ENCODE peak calls at places on chromosomes 16 and 17, in five cellular contexts. One of them, this sample, is unnamed. For H3K27me3, the result is how much of the 10 kb centered on the place peaks cover.

GRCh38 chr17:52096056-52096455 is 62.5 kb downstream of the CA10 start:
- DNase-seq in heart left ventricle: no peak
- DNase-seq in tibial nerve: no peak
- DNase-seq in sigmoid colon: no peak
- DNase-seq in transverse colon: no peak
- DNase-seq in this sample: no peak

GRCh38 chr17:8192070-8192815 is 2.3 kb upstream of the BORCS6 start:
- DNase-seq in heart left ventricle: peak
- DNase-seq in tibial nerve: peak
- DNase-seq in sigmoid colon: peak
- DNase-seq in transverse colon: peak
- DNase-seq in this sample: peak

GRCh38 chr17:76276461-76277299 is 11.5 kb downstream of the UBALD2 start:
- DNase-seq in heart left ventricle: no peak
- DNase-seq in tibial nerve: no peak
- DNase-seq in sigmoid colon: no peak
- DNase-seq in transverse colon: no peak
- DNase-seq in this sample: no peak

GRCh38 chr17:72901098-72901497 is 191.4 kb downstream of the SLC39A11 start:
- DNase-seq in heart left ventricle: no peak
- DNase-seq in tibial nerve: no peak
- DNase-seq in sigmoid colon: no peak
- DNase-seq in transverse colon: no peak
- DNase-seq in this sample: no peak

GRCh38 chr16:51753382-51753781 is 602.3 kb upstream of the SALL1 start:
- DNase-seq in heart left ventricle: no peak
- DNase-seq in tibial nerve: no peak
- DNase-seq in sigmoid colon: no peak
- DNase-seq in transverse colon: no peak
- DNase-seq in this sample: no peak

GRCh38 chr17:56786989-56787482 is 46.7 kb downstream of the C17orf67 start:
- DNase-seq in heart left ventricle: no peak
- DNase-seq in tibial nerve: no peak
- DNase-seq in sigmoid colon: no peak
- DNase-seq in transverse colon: peak
- DNase-seq in this sample: no peak

GRCh38 chr17:62827722-62828498 is 19.8 kb upstream of the MARCHF10 start:
- DNase-seq in heart left ventricle: no peak
- DNase-seq in tibial nerve: no peak
- DNase-seq in sigmoid colon: no peak
- DNase-seq in transverse colon: no peak
- DNase-seq in this sample: peak

GRCh38 chr17:48503747-48504146 is 27.1 kb downstream of the HOXB1 start:
- DNase-seq in heart left ventricle: no peak
- DNase-seq in tibial nerve: no peak
- DNase-seq in sigmoid colon: no peak
- DNase-seq in transverse colon: no peak
- DNase-seq in this sample: no peak

GRCh38 chr17:17028059-17028877 is 14.0 kb upstream of the MPRIP start:
- DNase-seq in heart left ventricle: peak
- DNase-seq in tibial nerve: peak
- DNase-seq in sigmoid colon: peak
- DNase-seq in transverse colon: peak
- DNase-seq in this sample: peak

GRCh38 chr16:4025428-4025827 is 90.8 kb downstream of the ADCY9 start:
- DNase-seq in heart left ventricle: no peak
- DNase-seq in tibial nerve: no peak
- DNase-seq in sigmoid colon: no peak
- DNase-seq in transverse colon: no peak
- DNase-seq in this sample: no peak

GRCh38 chr16:53785044-53785443 is 81.1 kb downstream of the FTO start:
- DNase-seq in heart left ventricle: no peak
- DNase-seq in tibial nerve: no peak
- DNase-seq in sigmoid colon: no peak
- DNase-seq in transverse colon: no peak
- DNase-seq in this sample: no peak

GRCh38 chr17:20028436-20028835 is 19.3 kb downstream of the SPECC1 start:
- DNase-seq in heart left ventricle: no peak
- DNase-seq in tibial nerve: no peak
- DNase-seq in sigmoid colon: no peak
- DNase-seq in transverse colon: no peak
- DNase-seq in this sample: no peak

GRCh38 chr17:37643829-37644228 is 583 bp upstream of the DDX52 start:
- DNase-seq in heart left ventricle: no peak
- DNase-seq in tibial nerve: no peak
- DNase-seq in sigmoid colon: no peak
- DNase-seq in transverse colon: no peak
- DNase-seq in this sample: no peak

GRCh38 chr17:78364436-78365281 is 4.8 kb upstream of the SOCS3 start:
- DNase-seq in heart left ventricle: no peak
- DNase-seq in tibial nerve: no peak
- DNase-seq in sigmoid colon: no peak
- DNase-seq in transverse colon: no peak
- DNase-seq in this sample: no peak

GRCh38 chr16:72125635-72126428 is 32.2 kb downstream of the DHX38 start:
- DNase-seq in heart left ventricle: no peak
- DNase-seq in tibial nerve: no peak
- DNase-seq in sigmoid colon: no peak
- DNase-seq in transverse colon: peak
- DNase-seq in this sample: no peak

GRCh38 chr16:50834701-50835100 is 92.8 kb downstream of the CYLD start:
- DNase-seq in heart left ventricle: no peak
- DNase-seq in tibial nerve: no peak
- DNase-seq in sigmoid colon: no peak
- DNase-seq in transverse colon: no peak
- DNase-seq in this sample: no peak

GRCh38 chr16:50245417-50246298 is 20.7 kb upstream of the ADCY7 start:
- DNase-seq in heart left ventricle: peak
- DNase-seq in tibial nerve: no peak
- DNase-seq in sigmoid colon: no peak
- DNase-seq in transverse colon: peak
- DNase-seq in this sample: peak

GRCh38 chr16:1345087-1345486 is 6.6 kb downstream of the TSR3 start:
- DNase-seq in heart left ventricle: no peak
- DNase-seq in tibial nerve: no peak
- DNase-seq in sigmoid colon: no peak
- DNase-seq in transverse colon: no peak
- DNase-seq in this sample: no peak

GRCh38 chr17:72706396-72706981 is 386.0 kb downstream of the SLC39A11 start:
- DNase-seq in heart left ventricle: no peak
- DNase-seq in tibial nerve: no peak
- DNase-seq in sigmoid colon: no peak
- DNase-seq in transverse colon: no peak
- DNase-seq in this sample: no peak

GRCh38 chr17:6455321-6455705 is 11.1 kb downstream of the PIMREG start:
- DNase-seq in heart left ventricle: no peak
- DNase-seq in tibial nerve: no peak
- DNase-seq in sigmoid colon: no peak
- DNase-seq in transverse colon: peak
- DNase-seq in this sample: no peak

GRCh38 chr16:38941-39892 is 14.2 kb downstream of the POLR3K start:
- DNase-seq in heart left ventricle: no peak
- DNase-seq in tibial nerve: no peak
- DNase-seq in sigmoid colon: no peak
- DNase-seq in transverse colon: peak
- DNase-seq in this sample: no peak

DNA sequence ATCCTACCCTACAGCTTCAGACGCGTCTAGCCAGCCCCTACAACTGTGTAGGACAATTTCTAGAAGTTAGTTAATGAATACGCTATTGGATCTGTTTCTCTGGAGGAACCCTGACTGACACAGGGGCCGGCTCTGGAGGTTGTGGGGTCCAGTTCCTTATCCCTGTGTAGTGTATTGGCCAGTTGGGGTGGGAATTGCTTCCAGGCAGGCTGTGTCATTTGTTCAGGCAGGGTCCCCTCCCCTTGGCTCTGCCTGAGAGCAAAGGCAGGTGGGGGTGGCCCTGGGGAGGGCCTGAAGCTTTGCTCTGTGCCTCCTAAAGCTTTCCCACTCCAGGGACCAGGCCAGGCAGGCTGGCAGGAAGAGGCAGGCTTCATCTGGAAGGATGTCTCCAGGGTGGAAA is 11.7 kb upstream of the CETP start:
- DNase-seq in heart left ventricle: no peak
- DNase-seq in tibial nerve: no peak
- DNase-seq in sigmoid colon: no peak
- DNase-seq in transverse colon: no peak
- DNase-seq in this sample: no peak
- TF ChIP-seq CTCF in heart left ventricle: no peak
- TF ChIP-seq CTCF in tibial nerve: no peak
- TF ChIP-seq CTCF in sigmoid colon: no peak
- TF ChIP-seq CTCF in transverse colon: no peak
- TF ChIP-seq CTCF in this sample: no peak

GRCh38 chr16:56635441-56635967 is 3.0 kb upstream of the MT1A start:
- DNase-seq in heart left ventricle: no peak
- DNase-seq in tibial nerve: no peak
- DNase-seq in sigmoid colon: no peak
- DNase-seq in transverse colon: no peak
- DNase-seq in this sample: no peak
- H3K27me3 ChIP-seq in heart left ventricle: under half
- H3K27me3 ChIP-seq in tibial nerve: under half
- H3K27me3 ChIP-seq in sigmoid colon: under half
- H3K27me3 ChIP-seq in transverse colon: half or more
- H3K27me3 ChIP-seq in this sample: half or more

GRCh38 chr17:43363926-43364285 is 34.9 kb upstream of the ARL4D start:
- DNase-seq in heart left ventricle: no peak
- DNase-seq in tibial nerve: no peak
- DNase-seq in sigmoid colon: no peak
- DNase-seq in transverse colon: no peak
- DNase-seq in this sample: no peak

GRCh38 chr17:43366809-43367587 is 31.8 kb upstream of the ARL4D start:
- DNase-seq in heart left ventricle: no peak
- DNase-seq in tibial nerve: no peak
- DNase-seq in sigmoid colon: no peak
- DNase-seq in transverse colon: no peak
- DNase-seq in this sample: no peak

GRCh38 chr17:43367588-43368242 is 31.1 kb upstream of the ARL4D start:
- DNase-seq in heart left ventricle: no peak
- DNase-seq in tibial nerve: no peak
- DNase-seq in sigmoid colon: no peak
- DNase-seq in transverse colon: no peak
- DNase-seq in this sample: peak

GRCh38 chr17:43363181-43363925 is 35.4 kb upstream of the ARL4D start:
- DNase-seq in heart left ventricle: no peak
- DNase-seq in tibial nerve: no peak
- DNase-seq in sigmoid colon: no peak
- DNase-seq in transverse colon: no peak
- DNase-seq in this sample: no peak

DNA sequence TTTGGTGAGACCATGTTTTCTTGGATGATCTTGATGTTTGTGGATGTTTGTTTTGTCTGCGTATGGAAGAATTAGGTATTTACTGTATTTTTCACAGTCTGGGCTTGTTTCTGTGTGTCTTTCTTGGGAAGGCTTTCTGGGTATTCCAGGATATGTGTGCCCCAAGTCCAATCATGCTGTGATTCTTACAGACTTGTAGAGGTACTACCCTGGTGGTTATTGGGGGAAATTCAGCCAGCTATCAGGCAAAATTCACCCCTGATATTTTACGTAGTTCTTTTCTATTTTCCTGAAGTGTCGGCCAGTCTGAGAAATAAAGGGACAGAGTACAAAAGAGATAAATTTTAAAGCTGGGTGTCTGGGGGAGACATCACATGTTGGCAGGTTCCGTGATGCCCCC is 33.4 kb upstream of the ARL4D start:
- DNase-seq in heart left ventricle: no peak
- DNase-seq in tibial nerve: no peak
- DNase-seq in sigmoid colon: no peak
- DNase-seq in transverse colon: no peak
- DNase-seq in this sample: no peak
- TF ChIP-seq CTCF in heart left ventricle: peak
- TF ChIP-seq CTCF in tibial nerve: peak
- TF ChIP-seq CTCF in sigmoid colon: no peak
- TF ChIP-seq CTCF in transverse colon: peak
- TF ChIP-seq CTCF in this sample: peak

DNA sequence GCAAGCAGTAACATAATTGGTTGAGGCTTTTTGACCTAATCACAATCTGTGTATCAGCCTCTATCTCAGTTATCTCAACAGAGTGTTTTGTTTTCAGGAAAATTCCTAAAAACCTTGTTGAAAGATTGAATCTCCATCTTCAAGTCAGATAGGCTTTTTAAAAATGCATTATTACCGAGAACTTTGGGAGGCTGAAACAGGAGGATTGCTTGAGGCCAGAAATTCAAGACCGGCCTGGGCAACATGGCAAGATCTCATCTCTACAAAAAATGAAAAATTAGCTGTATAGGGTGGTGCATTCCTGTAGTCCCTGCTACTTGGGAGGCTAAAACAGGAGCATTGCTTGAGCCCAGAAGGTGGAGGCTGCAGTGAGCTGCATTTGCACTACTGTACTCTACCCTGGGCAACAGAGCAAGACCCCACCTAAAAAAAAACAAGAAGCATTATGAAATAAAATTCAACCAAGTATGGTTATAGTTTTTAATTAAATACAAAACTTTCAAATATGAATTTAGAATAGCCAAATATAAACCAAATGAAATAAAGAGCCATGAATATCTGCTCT is 68.4 kb downstream of the VMP1 start:
- DNase-seq in heart left ventricle: no peak
- DNase-seq in tibial nerve: no peak
- DNase-seq in sigmoid colon: no peak
- DNase-seq in transverse colon: no peak
- DNase-seq in this sample: no peak
- H3K27me3 ChIP-seq in heart left ventricle: under half
- H3K27me3 ChIP-seq in tibial nerve: under half
- H3K27me3 ChIP-seq in sigmoid colon: under half
- H3K27me3 ChIP-seq in transverse colon: under half
- H3K27me3 ChIP-seq in this sample: under half

GRCh38 chr16:47461598-47462266 is 601 bp downstream of the PHKB start:
- DNase-seq in heart left ventricle: no peak
- DNase-seq in tibial nerve: peak
- DNase-seq in sigmoid colon: no peak
- DNase-seq in transverse colon: peak
- DNase-seq in this sample: no peak
- TF ChIP-seq CTCF in heart left ventricle: no peak
- TF ChIP-seq CTCF in tibial nerve: no peak
- TF ChIP-seq CTCF in sigmoid colon: no peak
- TF ChIP-seq CTCF in transverse colon: no peak
- TF ChIP-seq CTCF in this sample: no peak

GRCh38 chr16:64712027-64712426 is 409.8 kb downstream of the CDH11 start:
- DNase-seq in heart left ventricle: no peak
- DNase-seq in tibial nerve: no peak
- DNase-seq in sigmoid colon: no peak
- DNase-seq in transverse colon: no peak
- DNase-seq in this sample: no peak
- H3K27me3 ChIP-seq in heart left ventricle: under half
- H3K27me3 ChIP-seq in tibial nerve: under half
- H3K27me3 ChIP-seq in sigmoid colon: under half
- H3K27me3 ChIP-seq in transverse colon: under half
- H3K27me3 ChIP-seq in this sample: under half

GRCh38 chr17:75242461-75243042 is 18.9 kb downstream of the GGA3 start:
- DNase-seq in heart left ventricle: no peak
- DNase-seq in tibial nerve: no peak
- DNase-seq in sigmoid colon: no peak
- DNase-seq in transverse colon: peak
- DNase-seq in this sample: no peak
- TF ChIP-seq CTCF in heart left ventricle: no peak
- TF ChIP-seq CTCF in tibial nerve: no peak
- TF ChIP-seq CTCF in sigmoid colon: no peak
- TF ChIP-seq CTCF in transverse colon: no peak
- TF ChIP-seq CTCF in this sample: no peak